ENCODE peak calls at places on chromosomes 16 and 17, in four cellular contexts. Y is cardiac muscle cell, U is ovary, H is sigmoid colon. G is an unnamed sample.

GRCh38 chr17:57999496-58000017 is 7.5 kb downstream of the SRSF1 start:
- DNase-seq in Y (peak; percentile 84), U (no peak), H (no peak), G (no peak)

GRCh38 chr16:6193718-6194117 is 1096.1 kb upstream of the EEF2KMT start:
- DNase-seq in Y (no peak), U (no peak), H (no peak), G (no peak)

GRCh38 chr17:50097455-50097854 is 2.3 kb downstream of the PDK2 start:
- DNase-seq in Y (no peak), U (no peak), H (no peak), G (no peak)

GRCh38 chr16:2039286-2040030 is 8.2 kb downstream of the NTHL1 start:
- DNase-seq in Y (peak; percentile 77), U (peak; percentile 92), H (peak; percentile 96), G (peak; percentile 90)

GRCh38 chr17:75013077-75013391 is 564 bp downstream of the MRPL58 start:
- DNase-seq in Y (no peak), U (no peak), H (no peak), G (no peak)

GRCh38 chr16:84832488-84833141 is 12.8 kb downstream of the CRISPLD2 start:
- DNase-seq in Y (peak; percentile 99), U (peak; percentile 96), H (peak; percentile 99), G (peak; percentile 98)

GRCh38 chr17:77433385-77434135 is 292.8 kb downstream of the SEC14L1 start:
- DNase-seq in Y (peak; percentile 79), U (peak; percentile 77), H (peak; percentile 78), G (no peak)

GRCh38 chr16:31537362-31537921 is 9.7 kb downstream of the AHSP start:
- DNase-seq in Y (peak; percentile 9), U (no peak), H (no peak), G (no peak)

GRCh38 chr17:75077072-75077489 is 10.7 kb upstream of the SLC16A5 start:
- DNase-seq in Y (no peak), U (no peak), H (no peak), G (no peak)

GRCh38 chr17:75763613-75764416 is 1.2 kb downstream of the GALK1 start:
- DNase-seq in Y (no peak), U (no peak), H (no peak), G (no peak)

GRCh38 chr17:83024205-83024971 is 55.0 kb upstream of the METRNL start:
- DNase-seq in Y (no peak), U (no peak), H (no peak), G (peak; percentile 42)

GRCh38 chr16:50071075-50071671 is 5.4 kb downstream of the HEATR3 start:
- DNase-seq in Y (no peak), U (no peak), H (no peak), G (no peak)

GRCh38 chr17:2898255-2898926 is 102.2 kb downstream of the RAP1GAP2 start:
- DNase-seq in Y (no peak), U (no peak), H (no peak), G (no peak)

GRCh38 chr17:17146791-17147406 is 59.2 kb downstream of the PLD6 start:
- DNase-seq in Y (no peak), U (no peak), H (no peak), G (no peak)

GRCh38 chr17:19743101-19744100 is 4.7 kb downstream of the ALDH3A1 start:
- DNase-seq in Y (no peak), U (no peak), H (no peak), G (no peak)

GRCh38 chr16:67526149-67526732 is 2.4 kb upstream of the RIPOR1 start:
- DNase-seq in Y (peak; percentile 32), U (no peak), H (no peak), G (no peak)

GRCh38 chr17:48470388-48471034 is 40.5 kb upstream of the SKAP1 start:
- DNase-seq in Y (peak; percentile 41), U (no peak), H (no peak), G (no peak)

GRCh38 chr17:81345211-81346089 is 49.8 kb upstream of the BAHCC1 start:
- DNase-seq in Y (peak; percentile 95), U (peak; percentile 92), H (peak; percentile 97), G (peak; percentile 91)

GRCh38 chr16:46612121-46612520 is 9.1 kb downstream of the SHCBP1 start:
- DNase-seq in Y (no peak), U (no peak), H (no peak), G (no peak)

GRCh38 chr17:79789943-79790804 is 6.7 kb downstream of the CBX8 start:
- DNase-seq in Y (peak; percentile 39), U (peak; percentile 75), H (no peak), G (no peak)

GRCh38 chr17:2239170-2239551 is 64.4 kb downstream of the SMG6 start:
- DNase-seq in Y (no peak), U (no peak), H (no peak), G (no peak)

GRCh38 chr16:14388243-14388642 is 241.8 kb downstream of the PARN start:
- DNase-seq in Y (no peak), U (no peak), H (no peak), G (no peak)

GRCh38 chr16:22141746-22142145 is 20.6 kb upstream of the SDR42E2 start:
- DNase-seq in Y (peak; percentile 24), U (no peak), H (no peak), G (no peak)

GRCh38 chr16:57013902-57014301 is 24.5 kb downstream of the NLRC5 start:
- DNase-seq in Y (no peak), U (no peak), H (no peak), G (no peak)

GRCh38 chr16:72620853-72621252 is 427.1 kb downstream of the ZFHX3 start:
- DNase-seq in Y (no peak), U (no peak), H (no peak), G (no peak)

GRCh38 chr17:31686495-31686894 is 172.5 kb downstream of the COPRS start:
- DNase-seq in Y (no peak), U (no peak), H (no peak), G (no peak)

GRCh38 chr17:44075598-44076293 is 5.2 kb downstream of the G6PC3 start:
- DNase-seq in Y (no peak), U (peak; percentile 33), H (no peak), G (no peak)

GRCh38 chr16:3640632-3641501 is 13.6 kb upstream of the DNASE1 start:
- DNase-seq in Y (no peak), U (no peak), H (peak; percentile 50), G (no peak)

GRCh38 chr17:79832211-79833109 is 6.8 kb downstream of the CBX4 start:
- DNase-seq in Y (peak; percentile 39), U (no peak), H (peak; percentile 67), G (no peak)

GRCh38 chr17:80785477-80786178 is 206.0 kb upstream of the CHMP6 start:
- DNase-seq in Y (no peak), U (no peak), H (peak; percentile 36), G (no peak)

GRCh38 chr16:79658301-79659001 is 57.9 kb upstream of the MAF start:
- DNase-seq in Y (peak; percentile 84), U (peak; percentile 41), H (no peak), G (no peak)

GRCh38 chr16:117381-118365 is 20.8 kb downstream of the NPRL3 start:
- DNase-seq in Y (peak; percentile 58), U (peak; percentile 57), H (no peak), G (no peak)

GRCh38 chr16:29854520-29855100 is 8.4 kb downstream of the CDIPT start:
- DNase-seq in Y (no peak), U (no peak), H (no peak), G (no peak)

GRCh38 chr16:53081032-53081424 is 26.2 kb downstream of the CHD9 start:
- DNase-seq in Y (no peak), U (no peak), H (no peak), G (no peak)

GRCh38 chr16:30761427-30761927 is 385 bp downstream of the CFAP119 start:
- DNase-seq in Y (peak; percentile 30), U (peak; percentile 70), H (no peak), G (no peak)

GRCh38 chr16:55499951-55500350 is 8.9 kb upstream of the LPCAT2 start:
- DNase-seq in Y (peak; percentile 97), U (no peak), H (peak; percentile 46), G (peak; percentile 46)

GRCh38 chr16:31477220-31478216 is 5.4 kb upstream of the SLC5A2 start:
- DNase-seq in Y (no peak), U (no peak), H (no peak), G (no peak)

GRCh38 chr16:78553268-78554044 is 454.0 kb downstream of the WWOX start:
- DNase-seq in Y (no peak), U (no peak), H (no peak), G (no peak)

GRCh38 chr17:48814504-48814903 is 2.5 kb downstream of the TTLL6 start:
- DNase-seq in Y (peak; percentile 63), U (no peak), H (no peak), G (peak; percentile 70)

GRCh38 chr16:3755249-3755648 is 37.9 kb upstream of the TRAP1 start:
- DNase-seq in Y (no peak), U (no peak), H (no peak), G (no peak)

GRCh38 chr16:19856120-19856519 is 28.5 kb downstream of the GPRC5B start:
- DNase-seq in Y (no peak), U (no peak), H (no peak), G (no peak)

GRCh38 chr16:19851476-19851875 is 33.2 kb downstream of the GPRC5B start:
- DNase-seq in Y (no peak), U (no peak), H (peak; percentile 39), G (no peak)

GRCh38 chr16:19853132-19853972 is 31.3 kb downstream of the GPRC5B start:
- DNase-seq in Y (no peak), U (no peak), H (no peak), G (no peak)

GRCh38 chr16:19857593-19857992 is 27.1 kb downstream of the GPRC5B start:
- DNase-seq in Y (no peak), U (no peak), H (no peak), G (no peak)

GRCh38 chr16:19853973-19854876 is 30.4 kb downstream of the GPRC5B start:
- DNase-seq in Y (no peak), U (no peak), H (no peak), G (no peak)
- TF ChIP-seq CTCF in Y (no peak), U (no peak), H (no peak), G (no peak)

GRCh38 chr17:8930664-8931063 is 34.8 kb downstream of the PIK3R5 start:
- DNase-seq in Y (no peak), U (no peak), H (no peak), G (no peak)

GRCh38 chr17:8925808-8926207 is 39.7 kb downstream of the PIK3R5 start:
- DNase-seq in Y (no peak), U (no peak), H (no peak), G (no peak)

GRCh38 chr17:8927395-8927794 is 38.1 kb downstream of the PIK3R5 start:
- DNase-seq in Y (no peak), U (no peak), H (no peak), G (no peak)

GRCh38 chr17:8925141-8925540 is 40.4 kb downstream of the PIK3R5 start:
- DNase-seq in Y (no peak), U (no peak), H (no peak), G (no peak)

DNA sequence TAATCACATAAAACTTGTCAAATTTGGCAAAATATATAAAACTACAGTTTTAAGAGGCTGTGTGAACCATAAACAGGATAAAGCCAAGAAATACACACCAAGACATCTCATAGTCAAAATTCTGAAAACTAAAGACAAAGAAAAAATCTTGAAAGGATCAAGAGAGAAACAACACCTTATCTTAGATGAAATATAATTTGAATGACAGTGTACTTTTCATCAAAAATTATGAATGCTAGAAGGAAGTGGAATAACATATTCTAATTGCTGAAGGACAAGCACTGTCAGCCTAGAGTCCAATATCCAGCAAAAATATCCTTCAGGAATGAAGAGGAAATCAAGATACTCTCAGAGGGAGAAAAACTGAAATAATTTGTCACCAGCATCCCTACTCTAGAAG is 37.2 kb downstream of the PIK3R5 start:
- DNase-seq in Y (no peak), U (no peak), H (no peak), G (no peak)
- H3K9me3 ChIP-seq in Y (no peaks in the 10 kb centered on the region), U (no peaks in the 10 kb centered on the region), H (peaks cover 13% of the 10 kb centered on the region), G (peaks cover 32% of the 10 kb centered on the region)

GRCh38 chr17:6187836-6188235 is 117.7 kb downstream of the WSCD1 start:
- DNase-seq in Y (no peak), U (no peak), H (no peak), G (no peak)
- H3K27me3 ChIP-seq in Y (no peaks in the 10 kb centered on the region), U (no peaks in the 10 kb centered on the region), H (no peaks in the 10 kb centered on the region), G (no peaks in the 10 kb centered on the region)

GRCh38 chr17:4782652-4783051 is 3.5 kb downstream of the VMO1 start:
- DNase-seq in Y (no peak), U (no peak), H (no peak), G (no peak)
- TF ChIP-seq CTCF in Y (no peak), U (no peak), H (no peak), G (no peak)

G was measured in right atrium auricular region.